ENCODE peak calls at places on chromosomes 12 and 14, in seven cellular contexts. F, U, C, B, Z, W and L are unnamed samples.

GRCh38 chr14:31949709-31950108 is 127.4 kb upstream of the ARHGAP5 start:
- DNase-seq in F (no peak), B (no peak), W (no peak), Z (no peak), C (no peak), U (no peak), L (no peak)

GRCh38 chr14:101223147-101223546 is 319.6 kb upstream of the RTL1 start:
- DNase-seq in B (no peak), C (no peak), W (no peak), F (no peak), Z (no peak), U (peak), L (no peak)

GRCh38 chr12:66365718-66366485 is 63.6 kb downstream of the HELB start:
- DNase-seq in F (no peak), U (no peak), C (peak), B (no peak), Z (no peak), W (no peak), L (no peak)

GRCh38 chr12:857611-858010 is 91.9 kb downstream of the RAD52 start:
- DNase-seq in W (no peak), C (no peak), F (no peak), B (no peak), U (peak), Z (peak), L (no peak)

GRCh38 chr12:10235761-10236631 is 23.3 kb downstream of the GABARAPL1 start:
- DNase-seq in Z (no peak), C (peak), F (peak), U (no peak), B (no peak), W (peak), L (peak)

GRCh38 chr12:1300460-1300859 is 293.9 kb downstream of the FBXL14 start:
- DNase-seq in F (no peak), Z (no peak), U (no peak), B (no peak), C (no peak), W (no peak), L (no peak)

GRCh38 chr14:50929506-50929905 is 14.8 kb downstream of the PYGL start:
- DNase-seq in B (no peak), U (no peak), Z (no peak), F (no peak), C (no peak), W (no peak), L (no peak)

GRCh38 chr14:68623307-68623706 is 169.6 kb downstream of the ZFP36L1 start:
- DNase-seq in B (no peak), U (no peak), W (no peak), F (no peak), C (no peak), Z (no peak), L (no peak)

GRCh38 chr12:69151254-69151751 is 88.1 kb upstream of the CPSF6 start:
- DNase-seq in U (no peak), Z (no peak), W (peak), F (no peak), B (no peak), C (no peak), L (no peak)

GRCh38 chr12:119528241-119528640 is 65.3 kb upstream of the TMEM233 start:
- DNase-seq in Z (no peak), B (no peak), F (no peak), W (no peak), U (no peak), C (peak), L (no peak)

GRCh38 chr12:57605308-57606015 is 838 bp downstream of the DTX3 start:
- DNase-seq in F (peak), Z (no peak), W (no peak), U (no peak), C (no peak), B (no peak), L (no peak)

GRCh38 chr14:53978194-53978593 is 21.6 kb upstream of the BMP4 start:
- DNase-seq in F (no peak), Z (no peak), U (no peak), C (no peak), B (no peak), W (no peak), L (no peak)

GRCh38 chr12:31322651-31323248 is 3.2 kb downstream of the SINHCAF start:
- DNase-seq in U (no peak), W (no peak), B (no peak), Z (no peak), F (no peak), C (peak), L (no peak)

GRCh38 chr12:10740182-10740581 is 17.1 kb upstream of the YBX3 start:
- DNase-seq in C (no peak), B (no peak), U (no peak), W (no peak), F (no peak), Z (no peak), L (no peak)

GRCh38 chr14:100290607-100291304 is 15.5 kb downstream of the SLC25A29 start:
- DNase-seq in U (peak), W (no peak), Z (no peak), C (no peak), B (no peak), F (peak), L (no peak)

GRCh38 chr14:91412939-91413338 is 4.7 kb downstream of the CCDC88C start:
- DNase-seq in B (no peak), U (no peak), W (no peak), F (no peak), Z (no peak), C (no peak), L (no peak)

GRCh38 chr12:130829391-130830245 is 9.4 kb downstream of the STX2 start:
- DNase-seq in U (no peak), B (no peak), C (no peak), W (no peak), Z (no peak), F (no peak), L (no peak)

GRCh38 chr12:88909510-88909909 is 329.2 kb upstream of the KITLG start:
- DNase-seq in F (no peak), Z (no peak), C (no peak), U (no peak), W (no peak), B (no peak), L (no peak)

GRCh38 chr14:56138987-56139386 is 20.8 kb downstream of the PELI2 start:
- DNase-seq in C (no peak), Z (no peak), F (no peak), W (no peak), B (no peak), U (no peak), L (no peak)

DNA sequence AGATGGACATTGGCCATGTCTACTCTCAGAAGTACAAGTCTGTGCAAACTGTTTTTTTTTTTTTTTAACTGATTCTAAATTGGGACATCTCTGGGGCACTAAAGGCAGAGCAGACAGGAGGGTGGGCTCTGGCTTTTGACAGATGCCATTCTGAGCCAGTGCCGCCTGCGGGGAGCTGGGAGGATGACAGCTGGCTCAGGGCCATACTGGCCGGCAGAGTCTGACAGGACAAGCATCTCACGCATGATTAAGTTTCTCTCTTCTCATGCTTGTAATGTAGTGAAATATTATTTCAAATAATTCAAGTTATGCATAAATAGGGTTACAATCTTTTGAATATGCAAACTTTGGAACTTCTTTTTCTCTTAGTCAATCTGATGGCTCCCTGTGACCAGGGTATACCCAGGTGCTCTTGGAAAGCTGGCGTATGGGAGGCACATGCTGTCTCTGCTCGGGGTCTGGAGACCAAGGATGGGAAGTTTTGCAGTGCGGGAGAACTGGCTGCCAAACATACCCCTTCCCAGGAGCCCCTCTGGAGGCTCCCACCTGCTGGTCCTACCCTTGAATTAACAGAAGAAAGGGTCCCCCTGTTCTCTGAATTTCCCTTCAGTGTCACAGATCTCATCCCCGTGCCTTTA is 7.6 kb downstream of the CDCA4 start:
- DNase-seq in U (no peak), F (peak), B (no peak), C (no peak), Z (peak), W (peak), L (no peak)
- TF ChIP-seq CTCF in U (no peak), F (no peak), B (no peak), C (no peak), Z (peak), W (peak), L (no peak)

DNA sequence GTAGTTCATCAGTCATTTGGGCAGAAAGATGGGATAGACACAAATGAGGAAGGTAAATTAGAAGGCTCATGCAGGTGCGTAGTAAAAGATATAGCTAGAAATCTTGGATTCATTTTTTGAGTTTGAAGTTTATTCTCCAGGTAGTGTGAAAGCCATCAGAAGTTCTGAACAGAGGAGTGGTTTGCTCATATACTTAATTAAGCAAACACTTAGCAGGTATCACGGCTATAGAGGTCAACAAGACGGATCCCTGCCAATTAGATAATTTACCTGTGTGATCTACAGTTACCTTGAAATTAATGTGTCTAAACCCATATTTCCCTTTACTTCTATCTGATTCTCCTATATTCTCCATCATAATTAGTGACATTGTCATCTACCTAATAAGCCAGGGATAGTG is 29.7 kb downstream of the PALS1 start:
- DNase-seq in B (no peak), Z (no peak), U (no peak), F (no peak), C (no peak), W (no peak), L (no peak)
- TF ChIP-seq CTCF in B (no peak), Z (no peak), U (no peak), F (no peak), C (no peak), W (no peak), L (no peak)

DNA sequence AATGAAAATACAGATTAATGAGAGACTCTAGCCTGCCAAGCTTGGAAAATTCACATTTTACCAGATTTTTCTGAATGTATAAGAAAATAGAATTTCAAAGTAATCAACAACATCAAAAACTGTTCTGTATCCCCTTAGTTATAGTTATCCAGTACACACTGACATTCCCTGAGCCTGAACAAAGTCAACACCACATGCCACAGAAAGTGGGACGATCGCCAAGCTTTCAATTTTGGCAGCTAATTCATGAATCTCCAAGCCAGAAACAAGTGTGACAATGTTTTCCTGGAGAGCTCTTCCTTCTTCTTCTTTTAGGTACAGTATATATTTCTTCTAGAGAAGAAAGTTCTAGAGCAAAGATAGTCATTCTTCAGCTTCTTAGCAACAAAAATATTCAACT is 290.2 kb downstream of the PRKD1 start:
- DNase-seq in B (no peak), F (no peak), U (no peak), W (peak), Z (peak), C (no peak), L (no peak)
- TF ChIP-seq CTCF in B (no peak), F (no peak), U (no peak), W (no peak), Z (no peak), C (no peak), L (no peak)

GRCh38 chr14:57519051-57519450 is 25.4 kb upstream of the CCDC198 start:
- DNase-seq in W (no peak), C (no peak), Z (no peak), F (no peak), U (no peak), B (no peak), L (no peak)
- TF ChIP-seq CTCF in W (no peak), C (no peak), Z (no peak), F (no peak), U (no peak), B (no peak), L (no peak)

DNA sequence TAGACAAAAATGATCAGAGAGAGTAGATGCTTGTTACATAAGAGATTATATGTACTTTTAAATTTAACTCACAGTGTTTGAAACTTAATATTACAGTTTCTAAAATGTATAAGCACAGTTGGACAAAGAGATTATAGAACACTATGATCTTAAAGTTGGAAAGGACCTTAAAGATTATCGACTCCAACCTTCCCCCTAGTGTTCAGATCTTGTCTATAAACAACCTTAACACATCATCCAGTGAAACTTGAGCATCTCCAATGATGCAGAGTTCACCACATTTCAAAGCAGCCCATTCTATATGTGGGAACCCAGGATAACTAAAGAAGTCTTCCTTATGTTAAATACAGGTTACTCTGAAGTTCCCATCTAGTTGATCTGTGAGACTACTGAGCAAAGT is 480.8 kb downstream of the RMST start:
- DNase-seq in F (no peak), B (no peak), C (peak), Z (no peak), U (no peak), W (no peak), L (no peak)
- TF ChIP-seq CTCF in F (no peak), B (no peak), C (no peak), Z (no peak), U (no peak), W (no peak), L (no peak)

DNA sequence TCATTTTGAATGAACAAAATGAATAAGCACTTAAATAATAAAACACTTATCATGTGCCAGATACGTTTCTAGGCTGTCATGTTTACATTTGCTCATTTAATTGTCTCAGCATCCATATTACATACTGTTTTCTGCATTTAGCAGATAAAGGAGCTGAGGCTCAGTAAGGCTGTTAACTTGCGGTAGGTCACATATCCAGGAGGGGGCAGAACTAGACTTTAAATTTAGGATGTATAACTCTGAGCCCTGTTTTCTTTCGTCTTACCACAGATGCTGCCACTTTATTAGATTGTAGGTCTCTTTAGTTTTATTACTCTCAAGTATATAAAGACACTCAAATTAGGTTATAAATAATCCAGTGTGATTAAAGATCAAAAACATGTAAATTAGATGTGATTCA is 17.7 kb downstream of the IRAK4 start:
- DNase-seq in B (no peak), W (no peak), F (no peak), U (no peak), Z (no peak), C (peak), L (peak)
- TF ChIP-seq CTCF in B (peak), W (peak), F (peak), U (peak), Z (no peak), C (peak), L (peak)

GRCh38 chr12:123937707-123938600 is 34.7 kb downstream of the CCDC92 start:
- DNase-seq in U (no peak), F (no peak), B (no peak), W (peak), C (peak), Z (no peak), L (peak)

GRCh38 chr12:123939716-123940626 is 32.7 kb downstream of the CCDC92 start:
- DNase-seq in C (no peak), U (no peak), B (no peak), Z (no peak), W (no peak), F (no peak), L (no peak)

GRCh38 chr12:123940627-123940966 is 32.0 kb downstream of the CCDC92 start:
- DNase-seq in W (no peak), F (no peak), U (no peak), C (no peak), B (no peak), Z (no peak), L (no peak)

GRCh38 chr12:123936956-123937706 is 35.5 kb downstream of the CCDC92 start:
- DNase-seq in Z (no peak), W (peak), U (no peak), C (no peak), F (no peak), B (no peak), L (no peak)

GRCh38 chr12:123938679-123939480 is 33.8 kb downstream of the CCDC92 start:
- DNase-seq in B (no peak), W (no peak), C (no peak), F (peak), U (no peak), Z (no peak), L (peak)
- TF ChIP-seq CTCF in B (no peak), W (peak), C (peak), F (peak), U (peak), Z (no peak), L (peak)